ENCODE peak calls at places on chromosome 1, in ten cellular contexts. Y is tibial nerve, P is Panc1, E is right lobe of liver, L is heart left ventricle, O is SJSA1, S is endodermal cell, V is HCT116, R is aorta, D is lower lobe of right lung. F is an unnamed sample.

GRCh38 chr1:183270541-183271141 is 84.6 kb downstream of the LAMC2 start:
- DNase-seq in D (no peak), V (no peak), P (no peak), R (no peak), S (peak; percentile 30), L (peak; percentile 80), Y (no peak), O (peak; percentile 77), E (no peak), F (peak; percentile 83)

GRCh38 chr1:67860776-67861175 is 27.5 kb upstream of the GNG12 start:
- DNase-seq in O (no peak), S (no peak), D (no peak), V (no peak), L (no peak), E (no peak), R (no peak), Y (no peak), P (no peak), F (no peak)

GRCh38 chr1:81345110-81345509 is 455.6 kb upstream of the ADGRL2 start:
- DNase-seq in D (no peak), L (peak; percentile 38), E (no peak), R (no peak), V (no peak), P (no peak), O (no peak), Y (no peak), S (no peak), F (no peak)

GRCh38 chr1:44405041-44405803 is at the start of gene RNF220:
- DNase-seq in R (no peak), O (peak; percentile 62), Y (no peak), V (peak; percentile 79), L (peak; percentile 63), S (peak; percentile 91), D (peak; percentile 64), P (no peak), E (peak; percentile 59), F (peak; percentile 20)

GRCh38 chr1:15684042-15684461 is at the start of gene PLEKHM2:
- DNase-seq in D (peak; percentile 67), O (no peak), E (no peak), S (peak; percentile 71), Y (no peak), V (no peak), L (peak; percentile 65), R (peak; percentile 63), P (no peak), F (peak; percentile 64)

GRCh38 chr1:26126321-26127084 is 14.9 kb downstream of the PDIK1L start:
- DNase-seq in P (no peak), R (no peak), L (no peak), Y (no peak), V (no peak), D (no peak), E (no peak), O (no peak), S (no peak), F (no peak)

GRCh38 chr1:72283204-72284083 is 1.1 kb upstream of the NEGR1 start:
- DNase-seq in R (peak; percentile 82), E (peak; percentile 57), O (peak; percentile 75), L (peak; percentile 84), Y (peak; percentile 72), S (peak; percentile 78), D (peak; percentile 80), P (peak; percentile 67), V (no peak), F (peak; percentile 69)

GRCh38 chr1:22112505-22112904 is 30.4 kb downstream of the WNT4 start:
- DNase-seq in O (no peak), V (no peak), Y (no peak), L (peak; percentile 39), R (no peak), D (no peak), E (no peak), S (peak; percentile 28), P (no peak), F (no peak)

GRCh38 chr1:207965602-207966387 is 54.9 kb upstream of the CD34 start:
- DNase-seq in E (no peak), L (no peak), Y (no peak), V (no peak), R (no peak), P (no peak), D (no peak), S (no peak), O (no peak), F (no peak)

GRCh38 chr1:207962716-207963428 is 51.9 kb upstream of the CD34 start:
- DNase-seq in L (peak; percentile 66), R (peak; percentile 71), Y (no peak), V (no peak), D (peak; percentile 59), P (no peak), O (no peak), S (no peak), E (peak; percentile 61), F (no peak)

GRCh38 chr1:207966521-207966920 is 55.6 kb upstream of the CD34 start:
- DNase-seq in V (no peak), E (no peak), D (no peak), R (no peak), P (no peak), O (no peak), S (no peak), L (no peak), Y (no peak), F (no peak)

GRCh38 chr1:207964195-207964966 is 53.5 kb upstream of the CD34 start:
- DNase-seq in O (no peak), L (no peak), D (no peak), R (no peak), S (no peak), P (no peak), E (no peak), V (no peak), Y (no peak), F (no peak)

DNA sequence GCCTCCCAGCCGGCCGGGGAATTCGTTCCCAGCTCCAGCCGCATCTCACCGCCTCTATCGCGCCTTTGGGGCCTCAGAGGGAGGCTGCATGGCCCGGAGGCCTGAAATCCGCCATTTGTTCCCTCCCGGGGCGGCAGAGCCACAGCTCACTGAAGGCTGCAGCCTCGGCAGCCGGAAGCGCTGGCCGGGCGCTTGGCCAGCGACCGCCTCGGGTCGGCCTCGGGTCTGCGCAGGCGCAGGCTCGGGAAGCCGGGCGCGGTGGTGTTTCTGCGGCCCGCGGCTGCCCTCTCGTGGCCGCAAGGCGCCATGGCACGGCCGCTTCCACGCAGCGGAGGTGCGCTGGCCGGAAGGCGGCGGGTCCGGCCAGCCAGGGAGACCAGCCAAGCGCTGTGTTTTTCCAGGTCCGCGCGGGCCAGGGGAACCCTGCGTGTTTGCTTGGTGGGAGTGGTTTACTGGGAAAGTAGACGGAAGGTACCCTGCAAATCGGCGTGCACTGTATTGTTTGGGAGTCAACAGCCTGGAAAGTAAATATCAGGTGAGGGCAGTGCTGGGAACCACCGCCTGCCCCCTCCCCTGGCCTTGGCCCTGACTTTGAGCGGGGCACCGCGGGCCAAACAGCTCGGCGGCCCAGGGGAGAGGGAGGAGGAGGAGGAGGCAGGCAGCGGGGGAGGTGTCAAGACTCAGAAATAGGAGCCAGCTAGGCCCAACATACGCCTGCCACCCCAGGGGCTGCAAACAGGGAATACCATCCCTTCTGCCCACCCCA is 52.7 kb upstream of the CD34 start:
- DNase-seq in V (peak; percentile 35), E (peak; percentile 95), D (peak; percentile 93), S (peak; percentile 95), O (peak; percentile 87), Y (peak; percentile 91), R (peak; percentile 92), L (peak; percentile 96), P (no peak), F (peak; percentile 86)
- H3K27ac ChIP-seq in V (peak overlapping the region; percentile 56), E (peak overlapping the region; percentile 93), D (peak overlapping the region; percentile 97), S (no peak overlapping the region), O (peak overlapping the region; percentile 80), Y (peak overlapping the region; percentile 93), R (peak overlapping the region; percentile 93), L (peak overlapping the region; percentile 100), P (peak overlapping the region; percentile 72), F (peak overlapping the region; percentile 37)

GRCh38 chr1:99645699-99646531 is at the start of gene PALMD:
- DNase-seq in S (peak; percentile 65), V (no peak), R (no peak), P (no peak), O (peak; percentile 43), D (peak; percentile 49), Y (no peak), E (peak; percentile 72), L (peak; percentile 78), F (peak; percentile 76)

GRCh38 chr1:99643021-99643779 is 2.7 kb upstream of the PALMD start:
- DNase-seq in S (no peak), Y (no peak), O (no peak), D (no peak), V (no peak), E (no peak), L (no peak), P (no peak), R (no peak), F (peak; percentile 30)

GRCh38 chr1:99644302-99645004 is 1.5 kb upstream of the PALMD start:
- DNase-seq in V (no peak), P (no peak), R (no peak), D (no peak), O (no peak), E (no peak), S (no peak), Y (no peak), L (no peak), F (no peak)

GRCh38 chr1:99646885-99647284 is 972 bp downstream of the PALMD start:
- DNase-seq in L (no peak), O (no peak), S (no peak), E (no peak), Y (no peak), D (no peak), R (no peak), P (no peak), V (no peak), F (no peak)

GRCh38 chr1:99645199-99645598 is 714 bp upstream of the PALMD start:
- DNase-seq in P (no peak), L (peak; percentile 71), E (peak; percentile 63), D (no peak), R (no peak), V (no peak), Y (peak; percentile 28), O (no peak), S (no peak), F (no peak)
- H3K4me3 ChIP-seq in P (no peak overlapping the region), L (peak overlapping the region; percentile 69), E (peak overlapping the region; percentile 43), D (peak overlapping the region; percentile 53), R (no peak overlapping the region), V (no peak overlapping the region), Y (peak overlapping the region; percentile 37), O (no peak overlapping the region), S (no peak overlapping the region), F (peak overlapping the region; percentile 63)

GRCh38 chr1:31857863-31858262 is 42.0 kb upstream of the SPOCD1 start:
- DNase-seq in Y (no peak), E (no peak), D (no peak), V (no peak), S (no peak), R (no peak), O (no peak), L (no peak), P (no peak), F (no peak)
- H3K27ac ChIP-seq in Y (no peak overlapping the region), E (no peak overlapping the region), D (no peak overlapping the region), V (no peak overlapping the region), S (no peak overlapping the region), R (no peak overlapping the region), O (no peak overlapping the region), L (no peak overlapping the region), P (no peak overlapping the region), F (no peak overlapping the region)

DNA sequence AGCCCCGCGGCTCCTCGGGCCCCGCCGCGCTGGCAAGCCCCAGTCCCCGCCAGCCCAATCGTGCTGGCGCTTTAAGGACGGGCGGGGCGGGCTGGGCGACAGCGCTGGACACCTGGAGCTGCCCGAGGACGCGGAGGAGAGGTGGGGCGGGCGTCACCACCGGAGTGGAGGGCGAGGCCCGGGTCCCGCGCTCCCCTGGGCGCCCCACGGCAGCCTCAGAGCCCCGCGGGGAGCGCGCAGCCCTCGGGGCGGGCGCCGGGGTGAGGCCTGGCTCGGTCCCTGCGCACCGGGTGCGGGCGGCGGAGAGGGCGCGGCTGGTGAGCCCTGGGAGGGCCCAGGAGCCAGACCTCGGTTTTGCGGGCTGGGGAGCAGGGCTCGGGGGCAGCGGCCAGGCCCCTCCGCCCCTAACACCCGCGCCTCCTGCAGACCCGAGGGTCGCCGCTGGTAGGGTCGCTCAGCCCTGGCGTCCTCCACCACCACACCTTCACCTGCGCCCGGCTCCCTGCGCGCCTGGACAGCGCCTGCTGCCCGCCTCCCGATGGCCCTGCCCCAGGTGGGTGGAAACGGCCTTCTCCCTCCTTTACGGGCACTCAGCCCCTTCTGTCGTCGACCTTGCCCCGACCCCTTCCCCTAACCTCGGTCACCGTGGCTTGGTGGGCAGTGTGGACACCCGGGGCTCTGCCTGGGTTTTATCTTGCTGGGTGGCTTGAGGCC is at the start of gene TMEM61:
- DNase-seq in E (no peak), Y (no peak), V (no peak), L (no peak), R (no peak), D (no peak), P (no peak), O (no peak), S (peak; percentile 79), F (no peak)
- H3K4me3 ChIP-seq in E (peak within 1 kb of the TSS; percentile 34), Y (peak within 1 kb of the TSS; percentile 36), V (peak within 1 kb of the TSS; percentile 48), L (peak within 1 kb of the TSS; percentile 44), R (peak within 1 kb of the TSS; percentile 82), D (peak within 1 kb of the TSS; percentile 52), P (peak within 1 kb of the TSS; percentile 33), O (peak within 1 kb of the TSS; percentile 15), S (no peak within 1 kb of the TSS), F (no peak within 1 kb of the TSS)